ENCODE peak calls at places on chromosomes 5 and 9, in nine cellular contexts. U is body of pancreas, L is adrenal gland, I is tibial nerve, H is breast epithelium, M is endothelial cell of umbilical vein, T is sigmoid colon, Y is HCT116, D is uterus. R is an unnamed sample.

GRCh38 chr5:62977641-62978040 is 399.0 kb downstream of the LRRC70 start:
- DNase-seq in U (no peak), D (no peak), I (no peak), L (no peak), M (no peak), H (no peak), Y (no peak), T (no peak), R (no peak)

GRCh38 chr5:169369130-169369529 is 68.2 kb upstream of the SLIT3 start:
- DNase-seq in U (no peak), Y (no peak), T (no peak), L (no peak), H (no peak), I (no peak), M (peak), D (no peak), R (no peak)

GRCh38 chr5:135213034-135213386 is 179.0 kb upstream of the PITX1 start:
- DNase-seq in D (no peak), H (peak), L (no peak), T (no peak), I (no peak), M (no peak), Y (no peak), U (no peak), R (no peak)

GRCh38 chr5:26622947-26623346 is 415.4 kb downstream of the CDH9 start:
- DNase-seq in I (no peak), M (no peak), U (no peak), T (no peak), Y (no peak), H (no peak), L (no peak), D (no peak), R (no peak)

GRCh38 chr5:122262107-122262506 is 49.9 kb upstream of the SNCAIP start:
- DNase-seq in I (no peak), Y (no peak), M (no peak), H (no peak), T (no peak), L (no peak), D (no peak), U (no peak), R (no peak)

GRCh38 chr5:174218162-174218561 is 172.7 kb downstream of the NSG2 start:
- DNase-seq in U (no peak), L (no peak), I (no peak), Y (no peak), M (no peak), D (no peak), T (no peak), H (no peak), R (no peak)

GRCh38 chr5:115855959-115856358 is 14.2 kb downstream of the AP3S1 start:
- DNase-seq in D (no peak), M (no peak), Y (no peak), I (no peak), H (no peak), T (no peak), U (no peak), L (no peak), R (no peak)

GRCh38 chr5:58127486-58128220 is 332.2 kb downstream of the PLK2 start:
- DNase-seq in Y (no peak), U (peak), M (peak), I (no peak), T (no peak), D (no peak), H (no peak), L (no peak), R (no peak)

GRCh38 chr9:110214090-110214489 is 6.1 kb upstream of the C9orf152 start:
- DNase-seq in U (peak), M (no peak), Y (no peak), L (no peak), D (no peak), H (no peak), T (no peak), I (no peak), R (no peak)

GRCh38 chr5:65880673-65881072 is 45.7 kb upstream of the ERBIN start:
- DNase-seq in Y (no peak), D (no peak), T (no peak), H (no peak), U (no peak), I (no peak), L (no peak), M (no peak), R (no peak)

GRCh38 chr5:56206126-56206525 is 27.0 kb downstream of the ANKRD55 start:
- DNase-seq in L (no peak), U (no peak), D (no peak), H (no peak), M (peak), T (no peak), I (no peak), Y (no peak), R (no peak)

GRCh38 chr5:103915081-103915480 is 352.5 kb upstream of the NUDT12 start:
- DNase-seq in M (no peak), D (no peak), U (no peak), H (no peak), T (no peak), I (no peak), L (no peak), Y (no peak), R (no peak)

GRCh38 chr5:9222054-9222738 is 323.7 kb downstream of the SEMA5A start:
- DNase-seq in U (no peak), D (no peak), L (no peak), Y (no peak), M (no peak), H (no peak), I (no peak), T (no peak), R (no peak)

GRCh38 chr5:151408633-151409243 is 38.7 kb upstream of the SLC36A1 start:
- DNase-seq in T (no peak), Y (no peak), I (no peak), L (no peak), U (no peak), D (no peak), H (no peak), M (no peak), R (no peak)

GRCh38 chr5:91946870-91947269 is 563.8 kb upstream of the ARRDC3 start:
- DNase-seq in U (no peak), L (no peak), M (no peak), Y (no peak), H (no peak), I (no peak), D (no peak), T (no peak), R (no peak)

GRCh38 chr5:76546497-76547102 is 76.6 kb downstream of the F2RL2 start:
- DNase-seq in D (no peak), I (no peak), U (no peak), L (no peak), M (no peak), T (no peak), H (no peak), Y (no peak), R (no peak)

GRCh38 chr9:87684627-87685204 is 41.2 kb upstream of the CTSL start:
- DNase-seq in T (no peak), D (peak), L (peak), I (no peak), Y (peak), U (peak), M (peak), H (no peak), R (peak)

GRCh38 chr5:170250810-170251317 is 18.1 kb downstream of the C5orf58 start:
- DNase-seq in M (no peak), L (no peak), U (no peak), H (no peak), I (no peak), D (no peak), Y (no peak), T (no peak), R (no peak)

GRCh38 chr9:114448706-114449105 is 56.6 kb downstream of the WHRN start:
- DNase-seq in L (no peak), T (no peak), I (no peak), Y (no peak), D (no peak), H (no peak), U (no peak), M (no peak), R (no peak)

GRCh38 chr5:65624570-65625555 is at the start of the genes SHLD3 and TRAPPC13:
- DNase-seq in U (peak), Y (peak), L (peak), M (peak), H (peak), I (peak), T (peak), D (peak), R (peak)

GRCh38 chr5:61866930-61867329 is 439.1 kb upstream of the KIF2A start:
- DNase-seq in U (no peak), L (peak), D (no peak), M (no peak), H (no peak), T (no peak), Y (peak), I (no peak), R (no peak)

GRCh38 chr5:143002459-143003327 is 232.5 kb downstream of the ARHGAP26 start:
- DNase-seq in U (no peak), D (peak), L (peak), I (no peak), M (peak), H (no peak), Y (no peak), T (no peak), R (no peak)

GRCh38 chr5:96714951-96715451 is 52.8 kb downstream of the CAST start:
- DNase-seq in U (peak), D (peak), H (peak), M (peak), T (peak), I (no peak), Y (peak), L (peak), R (no peak)

GRCh38 chr5:144206136-144206535 is 35.5 kb downstream of the KCTD16 start:
- DNase-seq in M (no peak), U (no peak), T (no peak), L (no peak), Y (no peak), I (no peak), H (no peak), D (no peak), R (no peak)

GRCh38 chr9:6413365-6414263 is 615 bp downstream of the UHRF2 start:
- DNase-seq in U (peak), T (no peak), I (no peak), D (peak), Y (no peak), H (no peak), L (peak), M (no peak), R (no peak)

GRCh38 chr9:121050128-121050988 is at the start of gene C5:
- DNase-seq in L (no peak), I (no peak), T (no peak), D (no peak), M (no peak), U (no peak), H (no peak), Y (no peak), R (no peak)

GRCh38 chr5:148388692-148389091 is 4.9 kb downstream of the FBXO38 start:
- DNase-seq in D (no peak), M (no peak), U (no peak), T (no peak), L (no peak), H (no peak), I (no peak), Y (no peak), R (no peak)

GRCh38 chr9:96048116-96048953 is 172.8 kb downstream of the ERCC6L2 start:
- DNase-seq in T (no peak), Y (no peak), D (no peak), H (no peak), I (no peak), L (no peak), U (peak), M (peak), R (no peak)

GRCh38 chr5:149257875-149258705 is 13.6 kb upstream of the AFAP1L1 start:
- DNase-seq in L (no peak), U (no peak), I (no peak), Y (no peak), T (no peak), D (no peak), M (no peak), H (no peak), R (no peak)

GRCh38 chr9:86585422-86586143 is 231.4 kb upstream of the TUT7 start:
- DNase-seq in Y (no peak), D (peak), U (no peak), M (no peak), T (no peak), H (no peak), L (no peak), I (no peak), R (no peak)

GRCh38 chr5:98570010-98570409 is 203.5 kb upstream of the RGMB start:
- DNase-seq in L (no peak), D (no peak), U (no peak), H (no peak), I (no peak), Y (no peak), T (no peak), M (peak), R (no peak)

GRCh38 chr5:167857321-167857720 is 434.1 kb upstream of the WWC1 start:
- DNase-seq in M (no peak), I (no peak), Y (no peak), H (no peak), U (no peak), T (no peak), D (no peak), L (no peak), R (no peak)

GRCh38 chr5:31033295-31033694 is 160.2 kb upstream of the CDH6 start:
- DNase-seq in I (no peak), U (no peak), H (no peak), T (no peak), M (peak), Y (no peak), L (no peak), D (no peak), R (no peak)

GRCh38 chr5:88836195-88836838 is 46.7 kb downstream of the MEF2C start:
- DNase-seq in U (no peak), I (no peak), T (no peak), D (peak), M (peak), L (peak), Y (no peak), H (no peak), R (peak)

GRCh38 chr5:57441557-57441956 is 41.1 kb downstream of the ACTBL2 start:
- DNase-seq in H (no peak), T (no peak), U (no peak), M (peak), I (no peak), L (no peak), Y (no peak), D (no peak), R (peak)

GRCh38 chr5:2886531-2886930 is 135.1 kb upstream of the IRX2 start:
- DNase-seq in L (no peak), T (no peak), D (no peak), H (no peak), U (no peak), M (no peak), Y (no peak), I (no peak), R (no peak)

GRCh38 chr5:106985174-106985573 is 685.6 kb downstream of the EFNA5 start:
- DNase-seq in T (no peak), I (no peak), H (no peak), L (no peak), D (no peak), U (no peak), Y (no peak), M (no peak), R (no peak)

GRCh38 chr5:133106761-133107572 is 55.2 kb downstream of the HSPA4 start:
- DNase-seq in L (no peak), I (no peak), M (no peak), Y (no peak), U (no peak), H (no peak), D (no peak), T (no peak), R (no peak)
- TF ChIP-seq POLR2A in L (no peak), I (no peak), M (no peak), Y (no peak), U (no peak), H (no peak), D (no peak), T (no peak), R (no peak)

GRCh38 chr9:81588148-81588874 is 101.0 kb downstream of the TLE1 start:
- DNase-seq in M (peak), U (peak), H (peak), I (no peak), L (peak), D (peak), Y (no peak), T (peak), R (no peak)
- TF ChIP-seq POLR2A in M (no peak), U (no peak), H (no peak), I (no peak), L (no peak), D (no peak), Y (no peak), T (no peak), R (no peak)

GRCh38 chr9:84371737-84372136 is 31.2 kb upstream of the SLC28A3 start:
- DNase-seq in U (no peak), Y (no peak), H (peak), D (no peak), T (no peak), L (peak), I (no peak), M (no peak), R (no peak)
- TF ChIP-seq POLR2A in U (no peak), Y (no peak), H (no peak), D (no peak), T (no peak), L (no peak), I (no peak), M (no peak), R (no peak)

DNA sequence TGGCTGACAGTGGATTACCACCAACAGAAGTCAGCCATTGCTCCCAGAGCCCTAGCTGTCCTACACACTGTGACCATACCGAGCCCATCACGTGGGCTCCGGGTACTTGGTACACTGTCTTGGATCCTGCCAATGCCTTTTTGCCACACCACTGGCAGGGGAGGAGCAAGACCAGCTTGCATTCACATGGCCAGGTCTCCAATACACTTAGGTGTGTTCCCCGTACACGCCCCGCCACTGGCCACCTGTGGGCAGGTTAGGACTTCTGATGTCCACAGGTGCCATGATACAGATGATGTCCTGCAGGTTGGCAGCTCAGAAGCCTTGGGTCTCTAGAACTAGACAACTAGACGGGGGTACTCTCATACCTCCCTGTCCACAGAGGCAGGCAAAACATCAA is 5.4 kb upstream of the DIPK1B start:
- DNase-seq in L (no peak), U (no peak), H (no peak), I (no peak), M (no peak), D (no peak), Y (no peak), T (no peak), R (no peak)
- TF ChIP-seq POLR2A in L (no peak), U (no peak), H (no peak), I (no peak), M (no peak), D (no peak), Y (no peak), T (no peak), R (no peak)

DNA sequence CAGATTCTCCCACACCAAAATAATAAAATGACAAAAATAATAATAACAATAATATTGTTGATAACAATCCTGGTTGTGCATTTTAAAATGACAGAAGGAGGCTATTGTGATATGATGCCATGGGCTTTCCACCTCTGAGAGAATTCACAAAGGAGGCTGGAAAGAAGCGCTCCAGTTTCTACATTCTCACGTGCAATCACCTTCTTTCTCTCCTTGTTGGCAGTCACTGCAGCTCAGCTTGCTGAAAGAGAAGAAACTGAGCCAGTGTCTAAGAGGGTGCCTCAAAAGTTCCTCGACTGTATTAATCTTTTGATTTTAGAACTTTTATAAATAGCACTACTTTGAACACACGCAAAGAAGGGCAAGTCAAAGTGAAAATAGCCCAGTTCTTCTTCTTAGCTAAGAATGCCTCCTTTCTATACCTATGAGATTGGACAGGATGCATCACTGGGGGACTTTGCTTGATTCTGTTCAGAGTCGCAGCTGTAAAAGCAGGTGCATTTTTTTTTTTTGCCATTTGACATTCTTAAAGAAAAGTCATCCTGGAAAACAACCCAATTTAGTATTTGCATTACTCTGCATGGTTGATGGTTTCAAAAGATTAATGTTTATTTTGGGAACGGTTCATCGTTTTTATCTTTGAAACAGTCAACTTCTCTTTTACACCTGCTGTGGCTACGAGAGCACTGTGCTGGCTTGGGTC is 12.4 kb upstream of the SUB1 start:
- DNase-seq in M (no peak), T (no peak), D (no peak), I (no peak), H (no peak), U (no peak), Y (no peak), L (no peak), R (no peak)
- TF ChIP-seq POLR2A in M (no peak), T (no peak), D (no peak), I (no peak), H (no peak), U (no peak), Y (no peak), L (no peak), R (no peak)

GRCh38 chr9:33165263-33166151 is 1.6 kb downstream of the B4GALT1 start:
- DNase-seq in I (no peak), M (peak), U (peak), D (peak), L (peak), Y (no peak), T (peak), H (peak), R (peak)

GRCh38 chr9:33166263-33167083 is 663 bp downstream of the B4GALT1 start:
- DNase-seq in H (peak), L (peak), T (peak), U (no peak), D (peak), M (peak), I (no peak), Y (no peak), R (peak)

GRCh38 chr9:33168941-33169544 is 1.9 kb upstream of the B4GALT1 start:
- DNase-seq in L (peak), M (no peak), T (no peak), H (no peak), Y (no peak), I (no peak), D (no peak), U (no peak), R (no peak)

GRCh38 chr9:33167949-33168535 is 906 bp upstream of the B4GALT1 start:
- DNase-seq in T (peak), H (no peak), M (no peak), U (no peak), Y (no peak), I (no peak), L (no peak), D (peak), R (no peak)

GRCh38 chr9:33167084-33167948 is at the start of gene B4GALT1:
- DNase-seq in L (peak), Y (peak), D (peak), U (peak), H (peak), M (peak), T (peak), I (peak), R (peak)
- TF ChIP-seq POLR2A in L (peak), Y (peak), D (peak), U (peak), H (peak), M (peak), T (peak), I (peak), R (peak)

R was measured in ovary.